ENCODE peak calls at places on chromosome 2, in four cellular contexts. I, V, W and D are unnamed samples.

GRCh38 chr2:69789762-69790600 is 39.5 kb upstream of the GMCL1 start:
- DNase-seq in I (no peak), V (no peak), W (no peak), D (no peak)

GRCh38 chr2:221195829-221196228 is 376.3 kb downstream of the EPHA4 start:
- DNase-seq in I (no peak), V (no peak), W (no peak), D (no peak)

GRCh38 chr2:46239847-46240181 is 57.4 kb upstream of the EPAS1 start:
- DNase-seq in I (no peak), V (peak; percentile 25), W (no peak), D (no peak)

GRCh38 chr2:106161938-106162814 is 31.9 kb downstream of the UXS1 start:
- DNase-seq in I (no peak), V (no peak), W (no peak), D (no peak)

GRCh38 chr2:126953483-126953882 is 54.8 kb downstream of the TEX51 start:
- DNase-seq in I (no peak), V (no peak), W (no peak), D (no peak)

GRCh38 chr2:27095745-27096651 is 9.4 kb downstream of the KHK start:
- DNase-seq in I (no peak), V (no peak), W (no peak), D (no peak)

GRCh38 chr2:133177196-133177595 is 391.1 kb downstream of the NCKAP5 start:
- DNase-seq in I (peak; percentile 70), V (no peak), W (no peak), D (no peak)

GRCh38 chr2:1722692-1723091 is 21.6 kb downstream of the PXDN start:
- DNase-seq in I (no peak), V (no peak), W (no peak), D (no peak)

GRCh38 chr2:79860233-79861058 is 347.6 kb downstream of the CTNNA2 start:
- DNase-seq in I (no peak), V (no peak), W (no peak), D (peak; percentile 8)

GRCh38 chr2:102357975-102358374 is 2.4 kb downstream of the IL18R1 start:
- DNase-seq in I (no peak), V (no peak), W (no peak), D (no peak)

GRCh38 chr2:65922794-65923193 is 490.4 kb upstream of the SPRED2 start:
- DNase-seq in I (no peak), V (no peak), W (peak; percentile 68), D (no peak)

GRCh38 chr2:122100371-122101150 is 345.1 kb downstream of the TSN start:
- DNase-seq in I (no peak), V (no peak), W (no peak), D (no peak)

GRCh38 chr2:29699045-29699444 is 222.3 kb downstream of the ALK start:
- DNase-seq in I (no peak), V (no peak), W (no peak), D (no peak)

GRCh38 chr2:42449163-42450087 is 44.4 kb downstream of the KCNG3 start:
- DNase-seq in I (no peak), V (no peak), W (no peak), D (no peak)

GRCh38 chr2:16725549-16725948 is 59.9 kb upstream of the CYRIA start:
- DNase-seq in I (no peak), V (no peak), W (no peak), D (no peak)

GRCh38 chr2:151238527-151239487 is 22.9 kb downstream of the RBM43 start:
- DNase-seq in I (peak; percentile 70), V (peak; percentile 5), W (peak; percentile 83), D (peak; percentile 74)

GRCh38 chr2:10448208-10448645 is at the start of gene ODC1:
- DNase-seq in I (peak; percentile 67), V (peak; percentile 97), W (peak; percentile 97), D (peak; percentile 81)

GRCh38 chr2:188969236-188970032 is 4.7 kb upstream of the COL3A1 start:
- DNase-seq in I (no peak), V (no peak), W (no peak), D (no peak)

GRCh38 chr2:230230087-230230486 is 4.6 kb downstream of the SP140 start:
- DNase-seq in I (peak; percentile 61), V (no peak), W (no peak), D (no peak)

GRCh38 chr2:119476301-119477117 is 44.9 kb downstream of the TMEM37 start:
- DNase-seq in I (no peak), V (no peak), W (peak; percentile 71), D (no peak)

GRCh38 chr2:239579524-239580198 is 178.8 kb upstream of the HDAC4 start:
- DNase-seq in I (no peak), V (no peak), W (peak; percentile 12), D (no peak)

GRCh38 chr2:65103013-65103720 is 26.7 kb downstream of the RAB1A start:
- DNase-seq in I (no peak), V (no peak), W (no peak), D (no peak)